ENCODE peak calls at places on chromosomes 6 and 20, in six cellular contexts. P, C, X, W, V and U are unnamed samples. For H3K4me1, the result is how much of the 10 kb centered on the place peaks cover.

GRCh38 chr6:145483191-145483996 is 251.9 kb downstream of the EPM2A start:
- DNase-seq in P (no peak), C (no peak), X (no peak), W (no peak), V (no peak), U (no peak)

GRCh38 chr6:38156818-38157565 is 337.5 kb downstream of the ZFAND3 start:
- DNase-seq in P (no peak), C (no peak), X (no peak), W (no peak), V (no peak), U (no peak)

GRCh38 chr6:3209114-3210023 is 18.1 kb downstream of the TUBB2B start:
- DNase-seq in P (no peak), C (peak), X (no peak), W (no peak), V (peak), U (peak)

GRCh38 chr6:105137388-105137787 is 42.4 kb downstream of the POPDC3 start:
- DNase-seq in P (no peak), C (no peak), X (no peak), W (no peak), V (peak), U (no peak)

GRCh38 chr6:169805242-169805838 is 53.9 kb downstream of the ERMARD start:
- DNase-seq in P (no peak), C (no peak), X (no peak), W (no peak), V (no peak), U (no peak)

GRCh38 chr20:8271727-8272126 is 139.7 kb downstream of the PLCB1 start:
- DNase-seq in P (no peak), C (no peak), X (no peak), W (no peak), V (no peak), U (no peak)

GRCh38 chr20:33846291-33846916 is 35.3 kb downstream of the CHMP4B start:
- DNase-seq in P (no peak), C (no peak), X (no peak), W (no peak), V (no peak), U (no peak)

GRCh38 chr20:676315-676937 is 824 bp upstream of the SCRT2 start:
- DNase-seq in P (no peak), C (no peak), X (no peak), W (no peak), V (peak), U (no peak)

GRCh38 chr6:15325540-15325955 is 79.7 kb downstream of the JARID2 start:
- DNase-seq in P (no peak), C (no peak), X (no peak), W (no peak), V (no peak), U (no peak)

GRCh38 chr6:166408936-166409755 is 26.4 kb upstream of the MPC1 start:
- DNase-seq in P (no peak), C (no peak), X (no peak), W (no peak), V (no peak), U (no peak)

GRCh38 chr20:44010162-44010704 is 95.6 kb downstream of the TOX2 start:
- DNase-seq in P (no peak), C (no peak), X (no peak), W (no peak), V (no peak), U (no peak)

GRCh38 chr20:9363673-9364072 is 150.7 kb upstream of the LAMP5 start:
- DNase-seq in P (peak), C (no peak), X (no peak), W (no peak), V (no peak), U (no peak)

GRCh38 chr6:6721606-6722005 is 133.1 kb downstream of the LY86 start:
- DNase-seq in P (no peak), C (peak), X (no peak), W (no peak), V (no peak), U (no peak)

GRCh38 chr6:46706464-46706863 is 18.8 kb downstream of the TDRD6 start:
- DNase-seq in P (no peak), C (no peak), X (no peak), W (no peak), V (no peak), U (peak)

GRCh38 chr6:159193923-159194322 is 24.7 kb downstream of the FNDC1 start:
- DNase-seq in P (no peak), C (no peak), X (no peak), W (no peak), V (no peak), U (no peak)

GRCh38 chr20:54221996-54222890 is 14.4 kb downstream of the PFDN4 start:
- DNase-seq in P (no peak), C (no peak), X (no peak), W (no peak), V (no peak), U (no peak)

GRCh38 chr6:90610671-90611542 is 24.0 kb upstream of the MAP3K7 start:
- DNase-seq in P (peak), C (no peak), X (peak), W (no peak), V (no peak), U (peak)

GRCh38 chr6:70371454-70372105 is 41.7 kb upstream of the FAM135A start:
- DNase-seq in P (peak), C (no peak), X (peak), W (no peak), V (no peak), U (no peak)

GRCh38 chr6:48111143-48111506 is at the start of gene PTCHD4:
- DNase-seq in P (no peak), C (no peak), X (no peak), W (no peak), V (no peak), U (no peak)

GRCh38 chr6:44020148-44020547 is 107.1 kb downstream of the MRPL14 start:
- DNase-seq in P (no peak), C (no peak), X (no peak), W (no peak), V (peak), U (no peak)

GRCh38 chr6:142026471-142026870 is 106.3 kb upstream of the GJE1 start:
- DNase-seq in P (no peak), C (no peak), X (no peak), W (no peak), V (no peak), U (no peak)

GRCh38 chr6:23412770-23413169 is 713.2 kb upstream of the NRSN1 start:
- DNase-seq in P (no peak), C (no peak), X (no peak), W (no peak), V (no peak), U (no peak)

DNA sequence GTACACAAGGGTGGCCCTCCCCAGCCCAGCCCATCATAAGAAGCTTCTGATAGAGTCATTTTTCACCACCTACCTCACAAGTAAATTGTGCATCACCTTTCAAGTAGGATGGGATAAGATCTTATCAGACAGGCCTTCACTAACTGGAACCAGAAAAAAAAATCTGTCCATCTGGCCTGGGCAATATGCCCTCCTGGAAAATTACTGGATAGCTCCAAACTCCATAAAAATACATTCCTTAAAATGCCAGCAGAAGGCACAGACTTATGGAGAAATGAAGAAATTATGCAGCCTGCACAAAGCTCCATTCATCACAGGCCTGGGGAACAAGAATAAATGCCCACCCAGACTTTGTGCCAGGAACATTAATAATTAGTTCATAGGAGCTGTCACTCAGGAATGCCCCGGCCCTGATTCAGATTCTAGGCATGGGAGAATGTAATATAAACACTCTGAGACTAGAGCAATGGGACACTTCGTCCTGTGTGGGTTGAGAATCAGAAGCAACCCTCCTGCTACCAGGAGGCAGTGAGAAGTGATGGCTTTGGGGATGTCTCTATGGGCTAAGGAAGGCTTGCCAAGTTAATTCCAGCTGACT is 199.3 kb downstream of the OTOR start:
- DNase-seq in P (no peak), C (no peak), X (no peak), W (no peak), V (no peak), U (no peak)
- H3K4me3 ChIP-seq in P (no peak), C (no peak), X (no peak), W (no peak), V (no peak), U (no peak)

GRCh38 chr20:19996970-19997369 is 20.2 kb upstream of the NAA20 start:
- DNase-seq in P (no peak), C (no peak), X (no peak), W (no peak), V (no peak), U (no peak)
- H3K4me1 ChIP-seq in P (under half), C (under half), X (under half), W (under half), V (under half), U (under half)

GRCh38 chr6:41561931-41562632 is 15.9 kb downstream of the FOXP4 start:
- DNase-seq in P (no peak), C (no peak), X (no peak), W (no peak), V (no peak), U (no peak)
- H3K4me3 ChIP-seq in P (no peak), C (no peak), X (no peak), W (no peak), V (no peak), U (no peak)

GRCh38 chr6:1608976-1609661 is 596 bp upstream of the FOXC1 start:
- DNase-seq in P (no peak), C (no peak), X (no peak), W (no peak), V (no peak), U (no peak)
- H3K4me1 ChIP-seq in P (under half), C (half or more), X (under half), W (under half), V (under half), U (half or more)

DNA sequence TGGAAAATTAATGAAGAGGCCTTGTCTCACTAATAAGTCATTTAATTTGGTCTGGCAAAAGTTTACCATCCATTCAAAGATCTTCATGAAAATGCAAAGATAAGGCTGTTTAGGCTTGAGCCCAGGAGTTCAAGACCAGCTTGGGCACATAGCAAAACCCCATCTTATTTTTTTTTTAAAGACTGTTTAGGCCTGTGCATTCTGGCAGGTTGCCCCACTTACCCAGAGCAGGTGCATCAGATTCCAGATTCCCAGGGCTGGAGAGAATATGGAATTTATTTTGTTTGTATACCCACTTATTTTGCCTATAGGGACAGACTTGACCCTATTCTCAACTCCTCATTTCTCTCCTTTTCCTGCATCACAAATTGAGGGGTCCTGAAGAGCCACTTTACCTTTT is 5.7 kb downstream of the FOXO3 start:
- DNase-seq in P (no peak), C (no peak), X (no peak), W (no peak), V (no peak), U (no peak)
- H3K4me3 ChIP-seq in P (peak), C (no peak), X (no peak), W (peak), V (no peak), U (peak)

DNA sequence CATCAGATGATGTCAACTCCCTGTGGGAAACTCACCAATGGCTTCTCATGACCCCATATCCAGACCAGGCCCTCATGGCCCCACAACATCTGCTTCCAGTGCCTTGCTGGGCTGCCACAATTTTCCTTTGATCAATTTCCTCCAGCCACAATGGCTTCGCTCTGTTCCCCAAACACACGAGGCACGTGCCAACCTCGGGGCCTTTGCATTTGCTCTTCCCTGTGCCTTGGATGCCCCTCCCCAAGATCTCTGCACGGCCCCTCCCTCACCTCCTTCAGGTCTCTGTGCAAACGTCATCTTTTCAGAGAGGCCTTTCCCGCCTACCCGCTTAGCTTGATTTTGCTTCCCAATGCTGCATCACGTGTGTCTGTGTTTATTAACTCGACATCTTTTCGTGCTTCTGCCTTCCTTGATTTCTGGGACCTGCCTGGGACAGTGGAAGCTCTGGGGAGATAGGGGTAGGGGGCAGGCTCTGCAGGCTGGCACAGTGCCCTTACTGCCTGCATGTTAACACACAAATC is 13.1 kb downstream of the PEDS1 start:
- DNase-seq in P (no peak), C (no peak), X (no peak), W (no peak), V (no peak), U (no peak)
- H3K4me1 ChIP-seq in P (under half), C (half or more), X (under half), W (under half), V (under half), U (under half)

DNA sequence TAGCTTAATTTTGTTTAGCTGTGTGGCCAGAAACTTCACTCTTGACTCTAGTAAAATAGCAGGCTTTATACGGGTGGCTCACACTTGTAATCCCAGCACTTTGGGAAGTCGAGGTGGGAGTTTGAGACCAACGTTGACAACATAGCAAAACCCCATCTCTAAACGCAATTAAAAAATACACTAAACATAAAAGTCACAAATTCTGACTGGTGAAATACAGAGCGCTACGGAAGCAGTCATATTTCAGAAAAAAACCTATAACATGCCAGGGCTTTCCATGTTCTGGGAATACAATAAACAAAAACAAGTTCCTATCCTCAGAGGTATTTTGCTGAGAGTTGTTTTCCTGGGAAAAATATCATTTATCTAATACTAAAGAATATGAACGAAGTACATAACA is 24.8 kb upstream of the ZSCAN23 start:
- DNase-seq in P (no peak), C (no peak), X (no peak), W (no peak), V (no peak), U (no peak)
- H3K4me3 ChIP-seq in P (no peak), C (no peak), X (no peak), W (no peak), V (no peak), U (no peak)